ENCODE peak calls at places on chromosomes 3 and 15, in six cellular contexts. One of them, this sample, is unnamed.

GRCh38 chr3:129688310-129688895 is 81.9 kb upstream of the PLXND1 start:
- DNase-seq in coronary artery: peak; percentile 74
- DNase-seq in bronchial epithelial cell: no peak
- DNase-seq in stimulated activated CD4-positive, alpha-beta T cell treated with anti-CD3 and anti-CD28 coated beads, TNF-alpha, amount 100 ng/mL, for 4 hours: no peak
- DNase-seq in heart left ventricle: peak; percentile 53
- DNase-seq in natural killer cell treated with Interleukin-12 subunit alpha and Interleukin-12 subunit beta and Interleukin-15 and Interleukin-18, amount 100 ng/mL, for 72 hours: no peak
- DNase-seq in this sample: peak; percentile 52

GRCh38 chr3:172869356-172869755 is 118.8 kb downstream of the ECT2 start:
- DNase-seq in coronary artery: no peak
- DNase-seq in heart left ventricle: no peak
- DNase-seq in bronchial epithelial cell: peak; percentile 71
- DNase-seq in natural killer cell treated with Interleukin-12 subunit alpha and Interleukin-12 subunit beta and Interleukin-15 and Interleukin-18, amount 100 ng/mL, for 72 hours: no peak
- DNase-seq in stimulated activated CD4-positive, alpha-beta T cell treated with anti-CD3 and anti-CD28 coated beads, TNF-alpha, amount 100 ng/mL, for 4 hours: no peak
- DNase-seq in this sample: no peak

GRCh38 chr15:90851114-90851513 is 17.3 kb upstream of the FURIN start:
- DNase-seq in coronary artery: no peak
- DNase-seq in heart left ventricle: no peak
- DNase-seq in bronchial epithelial cell: no peak
- DNase-seq in natural killer cell treated with Interleukin-12 subunit alpha and Interleukin-12 subunit beta and Interleukin-15 and Interleukin-18, amount 100 ng/mL, for 72 hours: peak; percentile 79
- DNase-seq in stimulated activated CD4-positive, alpha-beta T cell treated with anti-CD3 and anti-CD28 coated beads, TNF-alpha, amount 100 ng/mL, for 4 hours: no peak
- DNase-seq in this sample: no peak

GRCh38 chr3:182861345-182861744 is 68.0 kb downstream of the ATP11B start:
- DNase-seq in natural killer cell treated with Interleukin-12 subunit alpha and Interleukin-12 subunit beta and Interleukin-15 and Interleukin-18, amount 100 ng/mL, for 72 hours: no peak
- DNase-seq in stimulated activated CD4-positive, alpha-beta T cell treated with anti-CD3 and anti-CD28 coated beads, TNF-alpha, amount 100 ng/mL, for 4 hours: no peak
- DNase-seq in heart left ventricle: no peak
- DNase-seq in bronchial epithelial cell: no peak
- DNase-seq in coronary artery: no peak
- DNase-seq in this sample: no peak

GRCh38 chr15:26892119-26892518 is 25.3 kb downstream of the GABRA5 start:
- DNase-seq in bronchial epithelial cell: no peak
- DNase-seq in natural killer cell treated with Interleukin-12 subunit alpha and Interleukin-12 subunit beta and Interleukin-15 and Interleukin-18, amount 100 ng/mL, for 72 hours: no peak
- DNase-seq in stimulated activated CD4-positive, alpha-beta T cell treated with anti-CD3 and anti-CD28 coated beads, TNF-alpha, amount 100 ng/mL, for 4 hours: no peak
- DNase-seq in coronary artery: no peak
- DNase-seq in heart left ventricle: no peak
- DNase-seq in this sample: no peak

GRCh38 chr3:63333815-63334214 is 55.7 kb downstream of the SYNPR start:
- DNase-seq in natural killer cell treated with Interleukin-12 subunit alpha and Interleukin-12 subunit beta and Interleukin-15 and Interleukin-18, amount 100 ng/mL, for 72 hours: no peak
- DNase-seq in stimulated activated CD4-positive, alpha-beta T cell treated with anti-CD3 and anti-CD28 coated beads, TNF-alpha, amount 100 ng/mL, for 4 hours: no peak
- DNase-seq in bronchial epithelial cell: peak; percentile 29
- DNase-seq in coronary artery: no peak
- DNase-seq in heart left ventricle: no peak
- DNase-seq in this sample: no peak

GRCh38 chr3:30266536-30266935 is 339.9 kb upstream of the TGFBR2 start:
- DNase-seq in stimulated activated CD4-positive, alpha-beta T cell treated with anti-CD3 and anti-CD28 coated beads, TNF-alpha, amount 100 ng/mL, for 4 hours: no peak
- DNase-seq in coronary artery: no peak
- DNase-seq in bronchial epithelial cell: no peak
- DNase-seq in heart left ventricle: no peak
- DNase-seq in natural killer cell treated with Interleukin-12 subunit alpha and Interleukin-12 subunit beta and Interleukin-15 and Interleukin-18, amount 100 ng/mL, for 72 hours: no peak
- DNase-seq in this sample: no peak

GRCh38 chr3:37987751-37988179 is 2.8 kb upstream of the VILL start:
- DNase-seq in natural killer cell treated with Interleukin-12 subunit alpha and Interleukin-12 subunit beta and Interleukin-15 and Interleukin-18, amount 100 ng/mL, for 72 hours: no peak
- DNase-seq in stimulated activated CD4-positive, alpha-beta T cell treated with anti-CD3 and anti-CD28 coated beads, TNF-alpha, amount 100 ng/mL, for 4 hours: no peak
- DNase-seq in bronchial epithelial cell: peak; percentile 50
- DNase-seq in coronary artery: no peak
- DNase-seq in heart left ventricle: no peak
- DNase-seq in this sample: no peak

GRCh38 chr3:42691861-42692666 is 6.7 kb downstream of the KLHL40 start:
- DNase-seq in coronary artery: no peak
- DNase-seq in heart left ventricle: no peak
- DNase-seq in stimulated activated CD4-positive, alpha-beta T cell treated with anti-CD3 and anti-CD28 coated beads, TNF-alpha, amount 100 ng/mL, for 4 hours: no peak
- DNase-seq in natural killer cell treated with Interleukin-12 subunit alpha and Interleukin-12 subunit beta and Interleukin-15 and Interleukin-18, amount 100 ng/mL, for 72 hours: peak; percentile 54
- DNase-seq in bronchial epithelial cell: no peak
- DNase-seq in this sample: peak; percentile 17

GRCh38 chr15:75532413-75533250 is 46.5 kb downstream of the PTPN9 start:
- DNase-seq in coronary artery: peak; percentile 82
- DNase-seq in natural killer cell treated with Interleukin-12 subunit alpha and Interleukin-12 subunit beta and Interleukin-15 and Interleukin-18, amount 100 ng/mL, for 72 hours: no peak
- DNase-seq in heart left ventricle: peak; percentile 77
- DNase-seq in stimulated activated CD4-positive, alpha-beta T cell treated with anti-CD3 and anti-CD28 coated beads, TNF-alpha, amount 100 ng/mL, for 4 hours: no peak
- DNase-seq in bronchial epithelial cell: peak; percentile 55
- DNase-seq in this sample: no peak

GRCh38 chr3:139202959-139203349 is 140.9 kb upstream of the MRPS22 start:
- DNase-seq in bronchial epithelial cell: no peak
- DNase-seq in coronary artery: no peak
- DNase-seq in heart left ventricle: no peak
- DNase-seq in stimulated activated CD4-positive, alpha-beta T cell treated with anti-CD3 and anti-CD28 coated beads, TNF-alpha, amount 100 ng/mL, for 4 hours: no peak
- DNase-seq in natural killer cell treated with Interleukin-12 subunit alpha and Interleukin-12 subunit beta and Interleukin-15 and Interleukin-18, amount 100 ng/mL, for 72 hours: no peak
- DNase-seq in this sample: no peak